ENCODE peak calls at places on chromosomes 11 and 22, in six cellular contexts. A is H9, V is IMR-90, C is neuronal stem cell, Q is mesenchymal stem cell, L is H1. K is an unnamed sample. For H3K4me1, the result is how much of the 10 kb centered on the place peaks cover.

GRCh38 chr11:15119826-15120225 is 5.1 kb downstream of the INSC start:
- DNase-seq in A (no peak), V (no peak), C (no peak), Q (no peak), L (no peak), K (no peak)

GRCh38 chr22:34801221-34801620 is 264.7 kb upstream of the ISX start:
- DNase-seq in A (no peak), V (no peak), C (no peak), Q (no peak), L (no peak), K (no peak)

GRCh38 chr11:3803726-3804510 is 4.4 kb upstream of the PGAP2 start:
- DNase-seq in A (no peak), V (peak), C (no peak), Q (peak), L (no peak), K (peak)

GRCh38 chr11:19966435-19966834 is 193.8 kb downstream of the DBX1 start:
- DNase-seq in A (no peak), V (no peak), C (no peak), Q (no peak), L (no peak), K (no peak)

GRCh38 chr22:29072979-29073617 is at the start of gene KREMEN1:
- DNase-seq in A (no peak), V (no peak), C (no peak), Q (no peak), L (peak), K (no peak)

GRCh38 chr11:16095756-16096155 is 260.6 kb downstream of the SOX6 start:
- DNase-seq in A (no peak), V (no peak), C (no peak), Q (no peak), L (no peak), K (no peak)

GRCh38 chr11:128928400-128928799 is 14.3 kb downstream of the TP53AIP1 start:
- DNase-seq in A (no peak), V (peak), C (no peak), Q (no peak), L (no peak), K (no peak)

GRCh38 chr11:114215871-114216803 is 80.1 kb upstream of the NNMT start:
- DNase-seq in A (no peak), V (no peak), C (no peak), Q (no peak), L (no peak), K (peak)

GRCh38 chr22:42334875-42335512 is 64.5 kb upstream of the TCF20 start:
- DNase-seq in A (no peak), V (no peak), C (no peak), Q (no peak), L (no peak), K (no peak)

GRCh38 chr11:12162652-12163051 is 52.3 kb downstream of the MICAL2 start:
- DNase-seq in A (no peak), V (no peak), C (no peak), Q (no peak), L (no peak), K (no peak)

GRCh38 chr11:12163181-12163841 is 52.9 kb downstream of the MICAL2 start:
- DNase-seq in A (no peak), V (peak), C (no peak), Q (peak), L (no peak), K (peak)

GRCh38 chr11:12161137-12161536 is 50.7 kb downstream of the MICAL2 start:
- DNase-seq in A (no peak), V (no peak), C (no peak), Q (no peak), L (no peak), K (no peak)

GRCh38 chr11:12160680-12161079 is 50.3 kb downstream of the MICAL2 start:
- DNase-seq in A (no peak), V (peak), C (no peak), Q (peak), L (no peak), K (no peak)

DNA sequence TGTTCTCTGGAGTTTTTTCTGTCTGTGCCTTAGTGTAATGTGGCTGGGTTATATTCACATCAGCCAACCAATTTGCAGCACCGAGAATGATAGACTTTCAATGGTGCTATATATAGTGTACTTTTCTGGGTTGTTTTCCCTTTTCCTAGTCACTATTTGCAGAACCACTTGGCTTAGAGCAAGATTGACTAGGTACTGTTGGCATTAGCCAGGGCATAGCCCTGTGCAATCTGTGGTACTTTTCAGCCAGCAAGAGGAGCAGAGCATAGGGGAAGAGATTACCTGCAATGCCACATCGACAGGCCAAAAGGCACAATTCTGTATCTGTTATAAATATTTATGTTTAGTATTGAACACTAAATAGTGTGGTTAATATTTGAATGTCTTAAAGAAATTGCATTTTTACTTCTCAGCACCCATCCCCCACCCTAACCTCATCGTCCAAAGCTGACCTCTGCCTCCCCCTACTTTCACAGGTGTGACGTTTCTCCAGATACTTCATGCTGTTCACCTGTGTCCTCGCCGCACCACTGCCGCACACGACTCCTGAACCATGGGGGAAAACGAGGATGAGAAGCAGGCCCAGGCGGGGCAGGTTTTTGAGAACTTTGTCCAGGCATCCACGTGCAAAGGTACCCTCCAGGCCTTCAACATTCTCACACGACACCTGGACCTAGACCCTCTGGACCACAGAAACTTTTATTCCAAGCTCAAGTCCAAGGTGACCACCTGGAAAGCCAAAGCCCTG is 51.4 kb downstream of the MICAL2 start:
- DNase-seq in A (no peak), V (no peak), C (no peak), Q (no peak), L (no peak), K (no peak)
- H3K4me1 ChIP-seq in A (under half), V (half or more), C (under half), Q (half or more), L (under half), K (under half)

GRCh38 chr11:57741132-57742086 is at the start of gene SELENOH:
- DNase-seq in A (peak), V (peak), C (peak), Q (peak), L (peak), K (peak)
- H3K23ac ChIP-seq in A (no peak), V (peak), C (peak), Q (peak), L (no peak), K (peak)

GRCh38 chr11:66011239-66011784 is 496 bp upstream of the CST6 start:
- DNase-seq in A (peak), V (peak), C (no peak), Q (peak), L (no peak), K (peak)

GRCh38 chr11:66013762-66014100 is 1.9 kb downstream of the CST6 start:
- DNase-seq in A (no peak), V (no peak), C (no peak), Q (no peak), L (no peak), K (no peak)

GRCh38 chr11:66012371-66012945 is 650 bp downstream of the CST6 start:
- DNase-seq in A (no peak), V (no peak), C (no peak), Q (no peak), L (no peak), K (no peak)

GRCh38 chr11:66011785-66012303 is at the start of gene CST6:
- DNase-seq in A (peak), V (no peak), C (no peak), Q (no peak), L (peak), K (no peak)

DNA sequence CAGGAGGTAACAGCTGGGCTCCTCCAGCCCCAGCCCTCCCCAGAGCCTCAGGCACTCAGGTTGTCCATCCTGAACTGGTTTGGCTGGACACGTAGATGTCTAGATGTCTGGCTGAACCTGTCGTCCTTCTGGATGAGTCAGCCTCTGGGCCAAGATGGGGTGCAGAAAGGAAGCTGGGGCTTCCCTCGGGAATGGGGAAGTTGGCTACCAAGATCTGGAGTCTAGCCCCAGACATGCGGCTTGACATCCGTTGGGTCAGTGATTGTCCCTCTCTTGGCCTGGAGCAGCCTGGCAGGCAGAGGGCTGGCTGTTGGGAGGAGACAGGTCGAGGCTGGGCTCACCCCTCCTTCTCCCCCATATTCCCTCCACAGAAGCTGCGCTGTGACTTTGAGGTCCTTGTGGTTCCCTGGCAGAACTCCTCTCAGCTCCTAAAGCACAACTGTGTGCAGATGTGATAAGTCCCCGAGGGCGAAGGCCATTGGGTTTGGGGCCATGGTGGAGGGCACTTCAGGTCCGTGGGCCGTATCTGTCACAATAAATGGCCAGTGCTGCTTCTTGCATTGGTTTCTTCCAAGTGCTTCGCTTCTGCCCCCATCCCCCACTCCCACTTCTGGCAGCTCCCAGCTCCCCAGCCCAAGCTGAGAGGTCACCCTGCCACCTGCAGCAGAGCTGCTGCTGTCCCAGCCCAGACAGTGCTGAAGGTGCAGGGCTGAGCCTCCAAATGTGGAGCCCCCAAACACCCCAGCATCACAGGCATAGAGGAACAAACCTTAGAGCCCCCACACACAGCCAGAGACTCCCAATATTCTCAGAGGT is 1.3 kb downstream of the CST6 start:
- DNase-seq in A (no peak), V (no peak), C (no peak), Q (no peak), L (no peak), K (no peak)
- H2BK120ac ChIP-seq in A (no peak), V (peak), C (no peak), Q (no peak), L (no peak), K (no peak)

GRCh38 chr11:44789466-44789865 is 62.7 kb downstream of the TSPAN18 start:
- DNase-seq in A (no peak), V (no peak), C (no peak), Q (no peak), L (no peak), K (no peak)

GRCh38 chr11:44791546-44791945 is 64.8 kb downstream of the TSPAN18 start:
- DNase-seq in A (no peak), V (no peak), C (no peak), Q (no peak), L (no peak), K (no peak)

GRCh38 chr11:44788536-44789227 is 61.9 kb downstream of the TSPAN18 start:
- DNase-seq in A (no peak), V (peak), C (no peak), Q (peak), L (no peak), K (no peak)

GRCh38 chr11:44792171-44792570 is 65.4 kb downstream of the TSPAN18 start:
- DNase-seq in A (no peak), V (no peak), C (no peak), Q (no peak), L (no peak), K (no peak)

GRCh38 chr11:44790211-44790610 is 63.4 kb downstream of the TSPAN18 start:
- DNase-seq in A (no peak), V (no peak), C (no peak), Q (no peak), L (no peak), K (no peak)
- H3K4me1 ChIP-seq in A (under half), V (under half), C (under half), Q (under half), L (under half), K (under half)

GRCh38 chr22:20792221-20792965 is 18.5 kb downstream of the SERPIND1 start:
- DNase-seq in A (no peak), V (no peak), C (no peak), Q (no peak), L (no peak), K (no peak)
- H3K23ac ChIP-seq in A (no peak), V (no peak), C (peak), Q (no peak), L (no peak), K (no peak)

GRCh38 chr22:20742764-20743163 is 31.1 kb upstream of the SERPIND1 start:
- DNase-seq in A (no peak), V (no peak), C (no peak), Q (no peak), L (no peak), K (no peak)

GRCh38 chr22:20741008-20741633 is 32.8 kb upstream of the SERPIND1 start:
- DNase-seq in A (no peak), V (no peak), C (no peak), Q (no peak), L (no peak), K (no peak)

GRCh38 chr22:20738394-20739089 is 35.4 kb upstream of the SERPIND1 start:
- DNase-seq in A (no peak), V (no peak), C (no peak), Q (no peak), L (no peak), K (no peak)

GRCh38 chr22:20741634-20742581 is 32.0 kb upstream of the SERPIND1 start:
- DNase-seq in A (no peak), V (peak), C (peak), Q (peak), L (peak), K (peak)

DNA sequence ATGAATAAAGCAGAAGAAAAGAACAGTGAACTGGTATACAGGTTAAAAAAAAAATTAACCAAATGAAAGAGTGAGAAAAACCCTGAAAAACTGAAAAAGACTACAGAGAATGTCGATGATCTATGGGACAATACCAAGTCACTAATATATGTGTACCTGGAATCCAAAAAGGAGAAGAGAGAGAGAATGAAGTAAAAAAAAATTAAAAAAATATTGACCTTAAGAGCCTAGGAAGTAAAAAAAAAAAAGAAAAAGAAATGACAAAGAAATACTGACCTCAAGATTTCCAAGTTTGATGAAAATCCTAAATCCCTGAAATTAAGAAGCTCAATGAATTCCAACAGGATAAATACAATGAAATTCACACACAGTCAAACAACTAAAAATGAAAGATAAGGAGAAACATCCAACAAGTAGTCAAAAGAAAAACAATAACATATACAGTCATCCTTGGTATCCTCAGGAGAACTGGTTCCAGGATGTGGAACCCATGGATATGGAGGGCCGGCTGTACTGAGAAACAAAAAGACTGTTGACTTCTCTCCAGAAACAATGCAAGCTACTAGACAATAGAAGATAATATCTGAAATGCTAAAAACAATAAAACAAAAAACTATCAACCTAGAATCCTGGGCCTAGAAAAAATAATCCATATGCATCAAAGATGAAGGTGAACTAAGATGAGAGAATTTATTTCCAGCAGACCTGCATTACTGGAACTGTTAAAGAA is 33.5 kb upstream of the SERPIND1 start:
- DNase-seq in A (no peak), V (no peak), C (no peak), Q (peak), L (no peak), K (no peak)
- H2BK120ac ChIP-seq in A (no peak), V (no peak), C (no peak), Q (no peak), L (no peak), K (no peak)

K was measured in mesendoderm.